ENCODE peak calls at places on chromosomes 6 and 20, in seven cellular contexts. T is stomach; U is psoas muscle; N is CD8-positive, alpha-beta T cell; O is IMR-90; M is SK-N-SH; E is prostate gland. L is an unnamed sample. For H3K9me3 and H3K36me3, the result is how much of the 10 kb centered on the place peaks cover.

GRCh38 chr6:32105433-32105832 is 3.7 kb downstream of the TNXB start:
- DNase-seq in U (no peak), E (no peak), M (no peak), O (peak), N (no peak), T (no peak), L (no peak)

GRCh38 chr6:134909701-134910595 is 40.0 kb downstream of the ALDH8A1 start:
- DNase-seq in T (no peak), E (no peak), O (no peak), U (no peak), M (no peak), N (no peak), L (no peak)

GRCh38 chr6:168736039-168736438 is 295.1 kb downstream of the SMOC2 start:
- DNase-seq in T (no peak), M (no peak), U (no peak), O (no peak), E (no peak), N (no peak), L (no peak)

GRCh38 chr6:131182991-131183425 is 47.7 kb downstream of the AKAP7 start:
- DNase-seq in O (peak), U (no peak), E (no peak), N (no peak), M (no peak), T (no peak), L (peak)

GRCh38 chr20:57433658-57434389 is 42.6 kb downstream of the RBM38 start:
- DNase-seq in M (no peak), T (no peak), N (no peak), U (peak), O (no peak), E (no peak), L (no peak)

GRCh38 chr6:71478834-71479541 is 190.4 kb downstream of the OGFRL1 start:
- DNase-seq in N (no peak), U (no peak), T (no peak), O (peak), M (no peak), E (no peak), L (no peak)

GRCh38 chr6:69894578-69895347 is 28.4 kb downstream of the COL19A1 start:
- DNase-seq in N (no peak), E (peak), T (no peak), O (peak), M (no peak), U (no peak), L (no peak)

GRCh38 chr6:47203968-47204611 is 105.6 kb downstream of the TNFRSF21 start:
- DNase-seq in U (no peak), N (no peak), M (no peak), T (no peak), O (no peak), E (no peak), L (no peak)

GRCh38 chr6:156727715-156728385 is 49.3 kb upstream of the ARID1B start:
- DNase-seq in E (no peak), M (no peak), T (no peak), N (no peak), U (no peak), O (no peak), L (no peak)

GRCh38 chr6:149318581-149319286 is 1.2 kb downstream of the TAB2 start:
- DNase-seq in E (no peak), M (peak), N (no peak), U (no peak), T (no peak), O (no peak), L (no peak)

GRCh38 chr20:35490736-35491181 is 35.4 kb downstream of the CEP250 start:
- DNase-seq in U (no peak), T (no peak), E (no peak), N (peak), M (no peak), O (no peak), L (peak)

GRCh38 chr6:109374493-109374892 is 7.8 kb downstream of the CD164 start:
- DNase-seq in T (no peak), U (no peak), M (no peak), N (no peak), O (no peak), E (no peak), L (no peak)

GRCh38 chr6:93351222-93351621 is 68.1 kb downstream of the EPHA7 start:
- DNase-seq in N (no peak), M (no peak), E (no peak), U (no peak), T (no peak), O (no peak), L (no peak)

GRCh38 chr20:62827323-62828050 is 10.6 kb downstream of the COL9A3 start:
- DNase-seq in E (no peak), U (no peak), N (no peak), O (no peak), M (no peak), T (no peak), L (no peak)

GRCh38 chr6:138231399-138231886 is 13.2 kb upstream of the PBOV1 start:
- DNase-seq in O (no peak), U (no peak), T (peak), M (no peak), N (no peak), E (peak), L (no peak)

GRCh38 chr6:39424831-39425230 is 102.3 kb upstream of the KCNK16 start:
- DNase-seq in T (no peak), U (no peak), N (no peak), O (no peak), E (no peak), M (no peak), L (no peak)

GRCh38 chr6:54878705-54879104 is 32.1 kb downstream of the FAM83B start:
- DNase-seq in U (no peak), E (no peak), N (no peak), O (peak), M (no peak), T (no peak), L (no peak)

GRCh38 chr6:72916906-72917305 is 295.0 kb downstream of the KCNQ5 start:
- DNase-seq in O (no peak), M (no peak), E (no peak), T (no peak), N (no peak), U (no peak), L (no peak)

GRCh38 chr6:8904754-8905153 is 469.4 kb upstream of the SLC35B3 start:
- DNase-seq in O (no peak), T (no peak), M (peak), N (no peak), U (no peak), E (no peak), L (no peak)

GRCh38 chr6:136723780-136724179 is 68.5 kb downstream of the MAP3K5 start:
- DNase-seq in N (peak), E (no peak), M (no peak), U (no peak), O (no peak), T (no peak), L (peak)

GRCh38 chr6:166512567-166512966 is 73.9 kb downstream of the RAMACL start:
- DNase-seq in U (no peak), T (no peak), N (peak), O (no peak), E (no peak), M (no peak), L (peak)

GRCh38 chr20:33793011-33793931 is 17.9 kb upstream of the CHMP4B start:
- DNase-seq in O (peak), U (peak), T (no peak), E (peak), M (no peak), N (no peak), L (no peak)

GRCh38 chr6:111663692-111664564 is 58.2 kb upstream of the TRAF3IP2 start:
- DNase-seq in U (peak), M (peak), E (no peak), O (peak), T (no peak), N (no peak), L (no peak)

GRCh38 chr6:155106456-155107107 is 111.5 kb downstream of the TIAM2 start:
- DNase-seq in T (no peak), U (no peak), N (no peak), M (no peak), O (no peak), E (no peak), L (no peak)

GRCh38 chr6:25122622-25123237 is 156.4 kb upstream of the CARMIL1 start:
- DNase-seq in O (no peak), U (no peak), E (peak), M (no peak), T (no peak), N (no peak), L (no peak)

GRCh38 chr6:152391179-152391880 is 245.8 kb downstream of the SYNE1 start:
- DNase-seq in O (peak), T (no peak), E (no peak), N (no peak), U (no peak), M (no peak), L (no peak)

GRCh38 chr6:150068786-150069648 is at the start of gene ULBP3:
- DNase-seq in U (peak), T (peak), O (peak), N (peak), M (peak), E (peak), L (peak)

GRCh38 chr6:90701146-90701781 is 114.4 kb upstream of the MAP3K7 start:
- DNase-seq in U (no peak), O (no peak), T (no peak), E (no peak), N (no peak), M (peak), L (no peak)

GRCh38 chr6:137494281-137494966 is at the start of gene OLIG3:
- DNase-seq in E (no peak), T (no peak), U (no peak), N (no peak), M (no peak), O (no peak), L (no peak)

GRCh38 chr6:84671188-84671587 is 93.2 kb downstream of the TBX18 start:
- DNase-seq in U (no peak), T (no peak), O (no peak), E (no peak), M (no peak), N (no peak), L (no peak)

GRCh38 chr20:63344616-63345327 is 16.4 kb downstream of the CHRNA4 start:
- DNase-seq in U (no peak), E (no peak), M (peak), O (no peak), N (no peak), T (no peak), L (no peak)

GRCh38 chr20:57713951-57714350 is 4.1 kb upstream of the PMEPA1 start:
- DNase-seq in N (no peak), T (no peak), E (no peak), O (no peak), U (no peak), M (no peak), L (no peak)

DNA sequence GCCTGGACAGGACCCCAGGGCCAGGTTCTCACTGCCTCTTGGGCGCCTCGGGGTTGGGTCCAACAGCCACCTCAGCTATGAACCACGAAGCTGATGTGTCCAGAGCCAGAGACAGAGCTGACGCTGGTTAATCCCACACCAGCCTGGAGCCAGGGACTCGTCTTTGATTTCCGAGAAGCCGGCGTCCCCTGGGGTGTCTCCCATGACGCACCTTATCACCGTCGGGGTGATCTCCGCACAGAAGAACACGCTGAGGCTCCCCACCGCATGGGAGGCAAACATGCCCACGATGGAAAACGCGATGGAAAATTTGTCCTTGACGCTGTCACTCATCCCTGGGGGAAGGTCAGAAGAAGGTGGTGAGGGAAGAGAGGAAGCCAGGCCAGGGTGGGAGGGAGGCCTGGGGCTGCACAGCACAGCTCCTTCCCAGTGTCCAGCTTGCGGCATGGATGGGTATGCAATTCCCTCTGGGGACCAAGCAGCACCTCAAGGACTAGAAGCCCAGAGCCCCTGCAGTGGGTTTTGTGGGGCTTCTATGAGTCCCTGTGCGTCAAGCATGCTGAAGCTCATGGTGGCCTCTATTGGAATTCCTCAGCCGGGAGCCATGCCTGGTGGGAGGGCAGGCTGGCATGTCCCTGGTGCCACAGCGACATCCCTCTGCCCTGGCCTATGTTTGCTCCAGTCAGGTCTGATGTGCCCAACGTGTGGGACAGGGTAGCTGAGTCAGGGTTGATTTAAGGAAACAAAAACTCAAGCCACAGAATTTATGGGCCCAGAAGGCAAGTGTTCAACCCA is 25.1 kb downstream of the PSMG4 start:
- DNase-seq in O (no peak), M (no peak), E (no peak), N (no peak), U (no peak), T (no peak), L (peak)
- H3K27ac ChIP-seq in O (no peak), M (no peak), E (no peak), N (no peak), U (peak), T (no peak), L (no peak)

GRCh38 chr20:49286689-49287551 is 9.1 kb upstream of the ZNFX1 start:
- DNase-seq in M (no peak), N (no peak), E (no peak), T (no peak), U (no peak), O (peak), L (no peak)
- H3K9me3 ChIP-seq in M (under half), N (under half), E (under half), T (under half), U (under half), O (under half), L (half or more)

GRCh38 chr6:101146389-101146788 is 247.1 kb upstream of the GRIK2 start:
- DNase-seq in T (no peak), O (peak), M (no peak), N (no peak), U (no peak), E (no peak), L (no peak)

DNA sequence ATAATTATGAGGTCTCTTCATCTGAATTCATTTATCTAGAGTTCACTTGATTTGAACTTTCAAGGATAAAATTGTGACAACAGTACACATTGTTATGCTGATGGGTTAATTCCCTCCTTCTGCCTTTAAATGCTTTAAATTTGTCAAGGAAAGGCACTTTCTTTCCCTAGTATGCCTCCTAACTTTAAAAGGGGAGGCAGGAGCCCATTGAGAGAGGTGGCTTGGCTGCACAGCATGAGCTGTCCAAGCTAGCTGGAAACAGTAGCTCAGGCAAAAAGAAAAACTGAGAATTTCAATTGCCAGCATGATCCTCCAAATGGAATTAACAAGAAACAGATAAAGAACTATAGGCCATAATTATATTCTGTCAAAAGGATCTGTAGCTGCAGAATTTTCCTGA is 243.3 kb upstream of the GRIK2 start:
- DNase-seq in U (no peak), O (no peak), T (no peak), N (no peak), E (no peak), M (no peak), L (no peak)
- H3K36me3 ChIP-seq in U (under half), O (under half), T (under half), N (under half), E (under half), M (under half), L (under half)

DNA sequence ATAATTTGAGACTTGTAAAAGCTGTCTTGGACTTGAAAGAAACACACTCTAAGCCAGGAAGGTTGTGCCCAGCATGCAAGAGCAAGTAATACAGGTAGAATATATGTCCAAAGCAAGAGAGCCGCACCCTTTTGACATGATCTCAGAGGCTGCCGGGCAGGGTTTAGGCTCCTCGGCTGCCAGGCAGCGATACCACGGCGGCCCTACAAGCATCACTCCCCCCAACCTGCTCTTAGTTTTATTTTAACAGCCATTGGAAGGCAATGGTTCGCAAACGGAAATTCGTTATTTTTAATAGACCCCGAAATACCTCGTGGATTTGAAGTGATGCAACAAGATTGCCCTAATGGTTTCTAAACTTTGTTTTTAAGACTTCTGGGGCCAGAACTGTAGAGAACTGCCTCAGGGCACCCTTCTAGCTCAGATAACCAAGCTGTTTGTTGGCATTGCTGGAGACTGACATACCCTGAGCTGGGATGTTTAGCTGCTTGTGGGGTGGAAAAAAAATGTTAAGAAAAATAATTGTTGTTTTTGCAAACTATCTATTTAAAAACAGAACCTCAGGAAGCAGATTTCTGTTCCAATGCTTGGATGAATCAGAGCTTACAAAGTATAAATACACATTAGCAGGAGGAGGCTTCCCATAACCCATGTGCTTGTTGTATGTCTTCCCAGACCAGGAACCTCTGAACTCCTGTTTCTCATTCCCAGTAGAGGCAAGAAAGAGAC is 39.0 kb downstream of the JAG1 start:
- DNase-seq in N (no peak), T (no peak), U (no peak), M (no peak), E (peak), O (peak), L (no peak)
- H3K27ac ChIP-seq in N (no peak), T (peak), U (peak), M (no peak), E (peak), O (peak), L (no peak)

GRCh38 chr20:28562510-28562898 is 2695.0 kb upstream of the DEFB115 start:
- DNase-seq in N (no peak), E (no peak), M (no peak), U (no peak), T (no peak), O (peak), L (no peak)
- H3K9me3 ChIP-seq in N (under half), E (under half), M (under half), U (under half), T (under half), O (under half), L (under half)

DNA sequence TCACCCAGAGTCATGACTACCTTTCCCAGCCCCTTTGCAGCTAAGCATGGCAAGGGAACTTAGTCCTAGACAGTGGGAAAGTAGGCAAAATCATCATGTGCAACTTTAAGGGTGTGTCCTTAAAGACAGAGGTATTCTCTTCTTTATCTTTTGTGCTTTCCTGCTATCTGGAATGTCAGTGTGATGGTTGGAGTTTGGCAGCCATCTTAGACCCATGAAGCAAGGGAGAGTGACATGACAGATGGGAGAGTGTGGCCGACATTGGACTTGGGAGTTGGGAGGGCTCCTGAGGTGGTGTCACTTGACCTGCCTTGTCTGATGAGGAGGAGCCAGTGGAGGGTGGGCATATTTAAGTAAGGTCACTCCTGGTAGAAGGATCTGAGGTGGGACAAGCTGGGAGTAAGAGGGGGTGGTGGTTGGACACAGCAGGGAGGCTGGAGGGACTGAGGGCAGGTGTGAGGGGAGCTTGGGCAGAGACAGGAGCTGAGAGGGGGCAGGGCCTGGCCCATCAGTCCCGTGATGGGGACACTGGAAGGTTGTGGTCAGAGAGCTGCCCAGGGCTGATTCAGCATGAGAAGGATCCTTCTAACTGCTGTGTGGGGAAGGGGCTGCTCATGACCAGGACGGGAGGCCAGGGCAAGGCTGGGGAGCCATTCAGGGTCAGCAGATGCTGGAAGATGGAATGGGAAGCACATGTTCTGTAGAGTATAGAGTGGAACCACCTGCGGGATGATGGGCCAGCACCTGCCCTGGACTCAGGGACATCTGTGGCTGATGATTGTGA is 29.5 kb upstream of the SULF2 start:
- DNase-seq in U (no peak), M (no peak), T (no peak), O (no peak), N (no peak), E (no peak), L (no peak)
- H3K36me3 ChIP-seq in U (under half), M (under half), T (under half), O (under half), N (under half), E (under half), L (under half)